ENCODE peak calls at places on chromosome 5, in eight cellular contexts. O is heart left ventricle, W is BE2C, B is progenitor cell of endocrine pancreas, Q is D721Med, K is OCI-LY7, M is foreskin fibroblast, E is fibroblast of the aortic adventitia. H is an unnamed sample.

GRCh38 chr5:27015758-27016157 is 22.6 kb downstream of the CDH9 start:
- DNase-seq in O (no peak), W (no peak), B (no peak), Q (no peak), K (no peak), M (no peak), E (no peak), H (no peak)

GRCh38 chr5:140563554-140563953 is 844 bp downstream of the APBB3 start:
- DNase-seq in O (no peak), W (no peak), B (no peak), Q (no peak), K (peak; percentile 18), M (no peak), E (no peak), H (no peak)

GRCh38 chr5:142411103-142411502 is 86.3 kb upstream of the SPRY4 start:
- DNase-seq in O (no peak), W (no peak), B (no peak), Q (no peak), K (no peak), M (no peak), E (no peak), H (no peak)

GRCh38 chr5:124574521-124575436 is 171.7 kb downstream of the ZNF608 start:
- DNase-seq in O (no peak), W (no peak), B (no peak), Q (no peak), K (no peak), M (no peak), E (no peak), H (no peak)

GRCh38 chr5:134070979-134071849 is 43.3 kb upstream of the TCF7 start:
- DNase-seq in O (no peak), W (no peak), B (no peak), Q (no peak), K (no peak), M (no peak), E (no peak), H (peak; percentile 50)

GRCh38 chr5:94266170-94266569 is 352.2 kb downstream of the KIAA0825 start:
- DNase-seq in O (no peak), W (no peak), B (no peak), Q (no peak), K (no peak), M (no peak), E (no peak), H (no peak)

GRCh38 chr5:103232393-103232999 is 26.1 kb upstream of the MACIR start:
- DNase-seq in O (no peak), W (peak; percentile 39), B (no peak), Q (no peak), K (peak; percentile 50), M (peak; percentile 43), E (peak; percentile 61), H (peak; percentile 30)

GRCh38 chr5:113276001-113276400 is 158.8 kb downstream of the TSSK1B start:
- DNase-seq in O (no peak), W (no peak), B (no peak), Q (no peak), K (no peak), M (peak; percentile 37), E (peak; percentile 57), H (no peak)

GRCh38 chr5:34717426-34718327 is 61.5 kb downstream of the RAI14 start:
- DNase-seq in O (no peak), W (no peak), B (no peak), Q (no peak), K (no peak), M (peak; percentile 97), E (peak; percentile 90), H (no peak)

GRCh38 chr5:128271859-128272446 is 188.4 kb downstream of the SLC12A2 start:
- DNase-seq in O (peak; percentile 48), W (no peak), B (no peak), Q (no peak), K (no peak), M (peak; percentile 63), E (peak; percentile 75), H (peak; percentile 45)

GRCh38 chr5:61123145-61123544 is 39.1 kb downstream of the SMIM15 start:
- DNase-seq in O (no peak), W (no peak), B (no peak), Q (no peak), K (no peak), M (no peak), E (no peak), H (no peak)

GRCh38 chr5:143453722-143454121 is 50.2 kb upstream of the NR3C1 start:
- DNase-seq in O (no peak), W (no peak), B (no peak), Q (no peak), K (peak; percentile 19), M (no peak), E (no peak), H (no peak)

GRCh38 chr5:79546782-79547428 is 33.0 kb upstream of the HOMER1 start:
- DNase-seq in O (no peak), W (no peak), B (no peak), Q (no peak), K (no peak), M (peak; percentile 69), E (no peak), H (no peak)

GRCh38 chr5:65625743-65626142 is 916 bp downstream of the SHLD3 start:
- DNase-seq in O (no peak), W (no peak), B (no peak), Q (no peak), K (no peak), M (no peak), E (peak; percentile 6), H (no peak)

GRCh38 chr5:66793049-66793448 is 196.9 kb downstream of the MAST4 start:
- DNase-seq in O (no peak), W (no peak), B (no peak), Q (no peak), K (no peak), M (no peak), E (no peak), H (no peak)

GRCh38 chr5:66796306-66797292 is 200.4 kb downstream of the MAST4 start:
- DNase-seq in O (no peak), W (no peak), B (no peak), Q (no peak), K (no peak), M (peak; percentile 29), E (peak; percentile 20), H (peak; percentile 21)
- TF ChIP-seq CTCF in O (peak; percentile 27), W (peak; percentile 53), B (peak; percentile 44), Q (no peak), K (no peak), M (peak; percentile 19), E (peak; percentile 53), H (no peak)

DNA sequence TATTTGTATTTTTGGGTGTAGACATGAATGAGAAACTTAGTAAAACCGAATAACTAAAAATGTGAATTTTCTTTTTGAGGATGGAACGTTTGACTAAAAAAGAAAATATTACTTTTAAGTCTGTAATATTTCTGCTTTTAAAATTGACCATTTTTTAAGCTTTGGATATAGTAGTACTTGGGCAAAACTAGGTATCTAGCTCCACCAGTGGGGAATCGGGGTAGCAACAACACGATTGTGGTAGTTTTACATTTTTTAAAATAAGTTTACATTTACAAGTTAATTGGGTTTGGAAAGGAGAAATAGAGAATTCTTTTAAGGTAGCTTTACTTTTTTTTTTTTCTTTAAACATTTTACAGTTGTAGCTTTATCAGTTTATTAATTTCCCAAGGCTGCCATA is 154.4 kb downstream of the MAN2A1 start:
- DNase-seq in O (no peak), W (no peak), B (no peak), Q (no peak), K (no peak), M (peak; percentile 31), E (peak; percentile 42), H (peak; percentile 20)
- TF ChIP-seq CTCF in O (no peak), W (peak; percentile 48), B (peak; percentile 33), Q (no peak), K (peak; percentile 44), M (peak; percentile 14), E (peak; percentile 55), H (no peak)

GRCh38 chr5:43573058-43573457 is 16.2 kb upstream of the PAIP1 start:
- DNase-seq in O (no peak), W (no peak), B (no peak), Q (no peak), K (no peak), M (peak; percentile 67), E (peak; percentile 73), H (no peak)
- TF ChIP-seq CTCF in O (no peak), W (no peak), B (no peak), Q (no peak), K (no peak), M (no peak), E (no peak), H (no peak)

GRCh38 chr5:177980776-177981175 is 15.3 kb downstream of the PROP1 start:
- DNase-seq in O (no peak), W (no peak), B (no peak), Q (no peak), K (no peak), M (no peak), E (no peak), H (no peak)

GRCh38 chr5:177982956-177983355 is 13.1 kb downstream of the PROP1 start:
- DNase-seq in O (no peak), W (no peak), B (no peak), Q (no peak), K (no peak), M (no peak), E (no peak), H (no peak)

GRCh38 chr5:177981296-177982071 is 14.6 kb downstream of the PROP1 start:
- DNase-seq in O (no peak), W (no peak), B (no peak), Q (no peak), K (no peak), M (no peak), E (no peak), H (no peak)

GRCh38 chr5:177983763-177984564 is 12.1 kb downstream of the PROP1 start:
- DNase-seq in O (no peak), W (no peak), B (no peak), Q (no peak), K (no peak), M (no peak), E (no peak), H (no peak)

GRCh38 chr5:177982072-177982727 is 13.8 kb downstream of the PROP1 start:
- DNase-seq in O (no peak), W (no peak), B (no peak), Q (no peak), K (peak; percentile 65), M (peak; percentile 23), E (no peak), H (peak; percentile 60)
- TF ChIP-seq CTCF in O (no peak), W (no peak), B (peak; percentile 18), Q (no peak), K (peak; percentile 77), M (no peak), E (no peak), H (peak; percentile 32)

H was measured in Calu3.